ENCODE peak calls at places on chromosome 2, in seven cellular contexts. U is myocyte; I is NCI-H69; K is effector memory CD8-positive, alpha-beta T cell; R is foreskin melanocyte; Z is substantia nigra; C is AG08396. E is an unnamed sample.

GRCh38 chr2:28904802-28905499 is 10.5 kb downstream of the WDR43 start:
- DNase-seq in I (no peak), C (no peak), U (no peak), K (no peak), R (peak), Z (no peak), E (no peak)

GRCh38 chr2:235492850-235493344 is 946 bp upstream of the AGAP1 start:
- DNase-seq in K (no peak), I (no peak), Z (no peak), U (no peak), C (peak), R (no peak), E (no peak)

GRCh38 chr2:142180820-142181533 is 50.2 kb upstream of the LRP1B start:
- DNase-seq in I (peak), R (peak), U (no peak), Z (peak), K (no peak), C (peak), E (no peak)

GRCh38 chr2:20430461-20431302 is 16.2 kb upstream of the RHOB start:
- DNase-seq in C (no peak), I (no peak), Z (no peak), U (peak), R (no peak), K (no peak), E (no peak)

GRCh38 chr2:126761981-126762878 is 106.3 kb downstream of the GYPC start:
- DNase-seq in C (no peak), I (no peak), U (no peak), R (no peak), Z (no peak), K (peak), E (peak)

GRCh38 chr2:238207006-238207405 is 3.5 kb upstream of the ILKAP start:
- DNase-seq in I (no peak), R (no peak), Z (no peak), C (no peak), U (no peak), K (no peak), E (no peak)

GRCh38 chr2:227219312-227220105 is 55.1 kb downstream of the COL4A3 start:
- DNase-seq in U (no peak), R (no peak), Z (no peak), I (no peak), C (no peak), K (no peak), E (no peak)

GRCh38 chr2:172833898-172834297 is 98.3 kb downstream of the RAPGEF4 start:
- DNase-seq in U (no peak), I (no peak), R (no peak), K (no peak), Z (no peak), C (no peak), E (no peak)

GRCh38 chr2:120105360-120105759 is 92.5 kb downstream of the EPB41L5 start:
- DNase-seq in Z (no peak), R (no peak), I (no peak), K (no peak), C (no peak), U (no peak), E (no peak)

GRCh38 chr2:207772081-207772843 is 2.6 kb upstream of the FZD5 start:
- DNase-seq in K (no peak), I (no peak), U (no peak), Z (no peak), R (peak), C (no peak), E (no peak)

GRCh38 chr2:59296279-59296678 is 1055.2 kb upstream of the FANCL start:
- DNase-seq in R (no peak), U (no peak), K (no peak), C (no peak), Z (no peak), I (no peak), E (no peak)

GRCh38 chr2:234459401-234460009 is 37.4 kb downstream of the ARL4C start:
- DNase-seq in I (peak), U (no peak), C (no peak), R (no peak), Z (no peak), K (no peak), E (no peak)

GRCh38 chr2:34652636-34653035 is 1053.5 kb upstream of the FAM98A start:
- DNase-seq in Z (no peak), C (no peak), I (no peak), U (peak), K (no peak), R (peak), E (no peak)

GRCh38 chr2:23386422-23387220 is 1.6 kb downstream of the KLHL29 start:
- DNase-seq in U (no peak), K (no peak), Z (no peak), C (peak), R (no peak), I (peak), E (no peak)

GRCh38 chr2:128756372-128756730 is 437.7 kb upstream of the HS6ST1 start:
- DNase-seq in I (no peak), K (no peak), U (no peak), C (no peak), R (no peak), Z (no peak), E (no peak)